ENCODE peak calls at places on chromosome 19, in four cellular contexts. One of them, this sample, is unnamed. For H3K4me1, the result is how much of the 10 kb centered on the place peaks cover.

GRCh38 chr19:28234637-28235036 is 978.3 kb downstream of the UQCRFS1 start:
- DNase-seq in uterus: no peak
- DNase-seq in hepatocyte: peak
- DNase-seq in tibial artery: no peak
- DNase-seq in this sample: no peak

GRCh38 chr19:10238172-10238783 is 7.1 kb upstream of the S1PR2 start:
- DNase-seq in hepatocyte: peak
- DNase-seq in tibial artery: peak
- DNase-seq in uterus: peak
- DNase-seq in this sample: peak

GRCh38 chr19:40768936-40769335 is 6.4 kb upstream of the MIA start:
- DNase-seq in tibial artery: no peak
- DNase-seq in hepatocyte: no peak
- DNase-seq in uterus: no peak
- DNase-seq in this sample: no peak

GRCh38 chr19:41089955-41090354 is 1.7 kb downstream of the CYP2A13 start:
- DNase-seq in hepatocyte: no peak
- DNase-seq in uterus: no peak
- DNase-seq in tibial artery: no peak
- DNase-seq in this sample: no peak

GRCh38 chr19:41546386-41546789 is 29.6 kb upstream of the CEACAM21 start:
- DNase-seq in hepatocyte: no peak
- DNase-seq in uterus: no peak
- DNase-seq in tibial artery: no peak
- DNase-seq in this sample: no peak

GRCh38 chr19:18859676-18860301 is 28.0 kb downstream of the UPF1 start:
- DNase-seq in tibial artery: no peak
- DNase-seq in hepatocyte: no peak
- DNase-seq in uterus: peak
- DNase-seq in this sample: no peak

GRCh38 chr19:40742477-40742876 is 7.8 kb downstream of the ACTMAP start:
- DNase-seq in tibial artery: no peak
- DNase-seq in hepatocyte: no peak
- DNase-seq in uterus: no peak
- DNase-seq in this sample: peak

GRCh38 chr19:6020166-6020967 is 42.4 kb upstream of the RANBP3 start:
- DNase-seq in uterus: no peak
- DNase-seq in tibial artery: no peak
- DNase-seq in hepatocyte: no peak
- DNase-seq in this sample: peak

GRCh38 chr19:17946965-17947784 is 14.4 kb downstream of the CCDC124 start:
- DNase-seq in hepatocyte: no peak
- DNase-seq in uterus: no peak
- DNase-seq in tibial artery: no peak
- DNase-seq in this sample: peak

GRCh38 chr19:29596080-29596479 is 10.0 kb upstream of the POP4 start:
- DNase-seq in uterus: no peak
- DNase-seq in hepatocyte: no peak
- DNase-seq in tibial artery: no peak
- DNase-seq in this sample: no peak

GRCh38 chr19:55495646-55496349 is 7.6 kb downstream of the SSC5D start:
- DNase-seq in tibial artery: no peak
- DNase-seq in hepatocyte: no peak
- DNase-seq in uterus: no peak
- DNase-seq in this sample: no peak

GRCh38 chr19:7679017-7679720 is 1.5 kb upstream of the TRAPPC5 start:
- DNase-seq in tibial artery: no peak
- DNase-seq in hepatocyte: no peak
- DNase-seq in uterus: no peak
- DNase-seq in this sample: peak

GRCh38 chr19:18425515-18426415 is 6.6 kb downstream of the SSBP4 start:
- DNase-seq in hepatocyte: no peak
- DNase-seq in uterus: peak
- DNase-seq in tibial artery: peak
- DNase-seq in this sample: no peak

GRCh38 chr19:58380037-58380735 is 644 bp downstream of the ZNF837 start:
- DNase-seq in hepatocyte: no peak
- DNase-seq in uterus: no peak
- DNase-seq in tibial artery: no peak
- DNase-seq in this sample: no peak

GRCh38 chr19:20182232-20182785 is 15.3 kb downstream of the ZNF486 start:
- DNase-seq in hepatocyte: no peak
- DNase-seq in uterus: no peak
- DNase-seq in tibial artery: no peak
- DNase-seq in this sample: no peak

GRCh38 chr19:681638-682037 is 5.4 kb downstream of the FSTL3 start:
- DNase-seq in hepatocyte: no peak
- DNase-seq in uterus: no peak
- DNase-seq in tibial artery: no peak
- DNase-seq in this sample: no peak

GRCh38 chr19:12655546-12655945 is 11.0 kb downstream of the MAN2B1 start:
- DNase-seq in tibial artery: no peak
- DNase-seq in uterus: no peak
- DNase-seq in hepatocyte: no peak
- DNase-seq in this sample: no peak

GRCh38 chr19:2173841-2174577 is 10.3 kb downstream of the DOT1L start:
- DNase-seq in tibial artery: no peak
- DNase-seq in uterus: no peak
- DNase-seq in hepatocyte: no peak
- DNase-seq in this sample: no peak

GRCh38 chr19:18898533-18899408 is 2.8 kb upstream of the CERS1 start:
- DNase-seq in tibial artery: no peak
- DNase-seq in uterus: no peak
- DNase-seq in hepatocyte: no peak
- DNase-seq in this sample: no peak

GRCh38 chr19:10523135-10523636 is 5.9 kb upstream of the S1PR5 start:
- DNase-seq in hepatocyte: no peak
- DNase-seq in uterus: no peak
- DNase-seq in tibial artery: no peak
- DNase-seq in this sample: no peak

GRCh38 chr19:10231624-10232228 is 595 bp upstream of the S1PR2 start:
- DNase-seq in tibial artery: no peak
- DNase-seq in hepatocyte: no peak
- DNase-seq in uterus: no peak
- DNase-seq in this sample: no peak

GRCh38 chr19:4506449-4507149 is 11.7 kb downstream of the PLIN4 start:
- DNase-seq in tibial artery: no peak
- DNase-seq in uterus: no peak
- DNase-seq in hepatocyte: no peak
- DNase-seq in this sample: no peak

GRCh38 chr19:55304279-55304978 is 20.6 kb downstream of the BRSK1 start:
- DNase-seq in hepatocyte: peak
- DNase-seq in uterus: peak
- DNase-seq in tibial artery: no peak
- DNase-seq in this sample: no peak

GRCh38 chr19:46616631-46617322 is 8.1 kb downstream of the PTGIR start:
- DNase-seq in hepatocyte: peak
- DNase-seq in tibial artery: no peak
- DNase-seq in uterus: no peak
- DNase-seq in this sample: peak

GRCh38 chr19:12202250-12202649 is 39.4 kb downstream of the ZNF136 start:
- DNase-seq in tibial artery: no peak
- DNase-seq in hepatocyte: no peak
- DNase-seq in uterus: no peak
- DNase-seq in this sample: peak

GRCh38 chr19:49677901-49678674 is 1.0 kb downstream of the PRMT1 start:
- DNase-seq in uterus: peak
- DNase-seq in hepatocyte: peak
- DNase-seq in tibial artery: peak
- DNase-seq in this sample: peak

GRCh38 chr19:49679832-49680472 is 2.9 kb downstream of the PRMT1 start:
- DNase-seq in uterus: no peak
- DNase-seq in tibial artery: no peak
- DNase-seq in hepatocyte: no peak
- DNase-seq in this sample: no peak

GRCh38 chr19:49677232-49677881 is at the start of gene PRMT1:
- DNase-seq in uterus: no peak
- DNase-seq in hepatocyte: peak
- DNase-seq in tibial artery: no peak
- DNase-seq in this sample: peak

GRCh38 chr19:49680473-49681351 is 3.6 kb downstream of the PRMT1 start:
- DNase-seq in uterus: peak
- DNase-seq in hepatocyte: peak
- DNase-seq in tibial artery: peak
- DNase-seq in this sample: peak

DNA sequence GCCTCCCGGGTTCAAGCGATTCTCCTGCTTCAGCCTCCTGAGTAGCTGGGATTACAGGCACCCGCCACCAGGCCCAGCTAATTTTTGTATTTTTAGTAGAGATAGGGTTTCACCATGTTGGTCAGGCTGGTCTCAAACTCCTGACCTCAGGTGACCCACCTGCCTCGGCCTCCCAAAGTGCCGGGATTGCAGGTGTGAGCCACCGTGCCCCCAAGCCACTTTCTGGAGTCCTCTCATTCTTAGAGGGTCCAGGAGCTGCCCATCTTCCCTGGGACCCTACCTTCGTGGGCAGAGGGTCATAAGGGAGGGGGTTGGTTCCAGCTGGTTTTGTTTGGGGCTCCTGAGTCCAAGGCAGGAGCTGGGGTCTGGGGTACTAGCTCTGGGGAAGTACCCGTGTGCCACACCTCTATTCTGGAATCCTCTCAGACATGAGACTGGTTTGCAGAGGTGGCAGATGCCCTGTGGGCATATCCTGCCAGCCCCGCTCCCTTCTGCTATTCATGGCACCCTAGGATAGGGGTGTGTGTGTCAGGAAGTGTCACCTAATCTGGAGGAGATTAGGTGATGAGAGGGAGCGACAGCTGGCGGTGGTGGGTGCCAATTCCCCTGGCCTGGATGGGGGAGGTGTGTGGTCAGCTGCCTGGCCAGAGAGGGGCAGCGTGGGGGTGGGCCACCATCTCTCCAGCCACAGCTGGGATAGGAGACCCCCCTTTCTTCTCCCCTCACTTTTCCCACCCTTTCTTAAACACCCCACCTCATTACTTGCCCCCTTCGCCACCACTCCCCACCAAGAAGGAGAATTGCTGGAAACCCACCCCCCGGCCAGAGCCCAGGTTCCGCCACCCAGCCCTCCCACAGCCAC is 2.1 kb downstream of the PRMT1 start:
- DNase-seq in tibial artery: no peak
- DNase-seq in uterus: peak
- DNase-seq in hepatocyte: no peak
- DNase-seq in this sample: no peak
- H3K4me1 ChIP-seq in tibial artery: under half
- H3K4me1 ChIP-seq in uterus: under half
- H3K4me1 ChIP-seq in hepatocyte: under half
- H3K4me1 ChIP-seq in this sample: under half

GRCh38 chr19:50725932-50726230 is 2.7 kb downstream of the CLEC11A start:
- DNase-seq in tibial artery: no peak
- DNase-seq in hepatocyte: no peak
- DNase-seq in uterus: no peak
- DNase-seq in this sample: no peak
- H3K27ac ChIP-seq in tibial artery: no peak
- H3K27ac ChIP-seq in hepatocyte: peak
- H3K27ac ChIP-seq in uterus: no peak
- H3K27ac ChIP-seq in this sample: no peak

DNA sequence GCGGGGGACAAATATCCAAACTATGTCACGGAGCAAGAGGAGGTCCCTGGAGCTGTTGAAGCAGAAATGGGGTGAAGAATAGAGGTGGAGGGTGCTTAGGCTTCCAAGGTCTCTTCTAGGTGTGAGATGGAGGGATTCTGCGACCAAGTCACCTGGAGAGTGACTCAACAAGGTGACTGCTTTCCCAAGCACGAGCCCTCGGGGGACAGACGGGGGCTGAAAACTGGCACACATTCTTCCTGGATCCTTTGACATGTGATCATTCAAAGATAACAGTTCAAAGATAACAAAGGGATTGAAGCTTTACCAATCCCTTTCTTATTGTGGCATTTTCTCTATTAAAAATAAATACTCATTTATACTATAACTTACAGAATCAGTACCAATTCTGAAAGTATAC is 2.2 kb upstream of the TEX101 start:
- DNase-seq in tibial artery: no peak
- DNase-seq in uterus: no peak
- DNase-seq in hepatocyte: no peak
- DNase-seq in this sample: no peak
- H3K4me1 ChIP-seq in tibial artery: under half
- H3K4me1 ChIP-seq in uterus: under half
- H3K4me1 ChIP-seq in hepatocyte: under half
- H3K4me1 ChIP-seq in this sample: under half

GRCh38 chr19:38803543-38803942 is 9.2 kb downstream of the LGALS4 start:
- DNase-seq in hepatocyte: no peak
- DNase-seq in uterus: no peak
- DNase-seq in tibial artery: no peak
- DNase-seq in this sample: no peak

GRCh38 chr19:38808741-38809140 is 4.0 kb downstream of the LGALS4 start:
- DNase-seq in hepatocyte: no peak
- DNase-seq in tibial artery: no peak
- DNase-seq in uterus: no peak
- DNase-seq in this sample: no peak

GRCh38 chr19:38805180-38805579 is 7.6 kb downstream of the LGALS4 start:
- DNase-seq in uterus: no peak
- DNase-seq in hepatocyte: no peak
- DNase-seq in tibial artery: no peak
- DNase-seq in this sample: no peak

GRCh38 chr19:38809592-38810252 is 3.0 kb downstream of the LGALS4 start:
- DNase-seq in hepatocyte: no peak
- DNase-seq in tibial artery: no peak
- DNase-seq in uterus: no peak
- DNase-seq in this sample: no peak

DNA sequence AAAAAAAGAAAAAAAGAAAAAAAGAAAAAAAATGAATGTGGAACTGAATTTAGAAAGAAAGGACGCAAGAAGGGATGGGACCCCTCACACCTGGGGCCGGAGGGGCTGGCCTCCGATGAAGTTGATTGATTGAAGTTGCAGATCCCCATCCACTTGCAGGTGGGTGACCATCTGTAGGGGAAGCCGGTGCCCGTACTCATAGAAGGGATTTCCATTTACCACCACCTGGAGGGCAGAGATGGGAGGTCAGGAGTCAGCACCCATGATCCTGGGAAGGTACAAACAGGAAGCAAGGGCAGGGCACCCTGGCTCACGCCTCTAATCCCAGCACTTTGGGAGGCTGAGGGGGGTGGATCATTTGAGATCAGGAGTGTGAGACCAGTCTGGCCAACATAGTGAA is 6.4 kb downstream of the LGALS4 start:
- DNase-seq in uterus: no peak
- DNase-seq in tibial artery: no peak
- DNase-seq in hepatocyte: no peak
- DNase-seq in this sample: no peak
- H3K27ac ChIP-seq in uterus: no peak
- H3K27ac ChIP-seq in tibial artery: no peak
- H3K27ac ChIP-seq in hepatocyte: no peak
- H3K27ac ChIP-seq in this sample: no peak

DNA sequence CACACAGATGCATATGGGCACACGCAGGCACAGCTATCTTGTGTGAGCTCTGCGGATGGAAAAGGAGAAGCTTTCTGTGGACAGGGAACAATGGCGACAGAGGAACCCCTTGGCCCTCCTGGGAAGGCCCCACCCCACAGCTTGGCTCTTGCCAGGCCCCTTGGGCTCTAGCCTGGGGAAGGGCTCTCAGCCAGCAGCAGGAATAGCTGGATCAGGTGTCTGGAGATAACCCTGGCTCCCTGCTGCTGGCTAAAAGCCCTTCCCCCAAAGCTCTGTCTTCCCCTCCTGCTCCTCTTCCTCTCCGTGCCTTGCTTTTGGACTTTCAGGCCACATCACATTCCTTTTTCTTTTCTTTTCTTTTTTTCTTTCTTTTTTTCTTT is 24.3 kb downstream of the CEBPA start:
- DNase-seq in hepatocyte: no peak
- DNase-seq in uterus: no peak
- DNase-seq in tibial artery: no peak
- DNase-seq in this sample: no peak
- H3K4me1 ChIP-seq in hepatocyte: half or more
- H3K4me1 ChIP-seq in uterus: under half
- H3K4me1 ChIP-seq in tibial artery: under half
- H3K4me1 ChIP-seq in this sample: under half